ENCODE peak calls at places on chromosomes 1 and 21, in eight cellular contexts. V is upper lobe of left lung, A is spleen, M is keratinocyte, Y is upper lobe of right lung, Z is breast epithelium, W is esophagus muscularis mucosa, E is SK-N-SH. N is an unnamed sample.

GRCh38 chr1:218347713-218348627 is 2.8 kb downstream of the TGFB2 start:
- DNase-seq in V (no peak), A (no peak), M (no peak), Y (no peak), Z (peak; percentile 41), W (no peak), E (no peak), N (no peak)

GRCh38 chr1:59672851-59673574 is 141.7 kb upstream of the HOOK1 start:
- DNase-seq in V (no peak), A (no peak), M (peak; percentile 91), Y (peak; percentile 71), Z (peak; percentile 35), W (peak; percentile 42), E (no peak), N (no peak)

GRCh38 chr1:206738370-206739366 is 31.9 kb upstream of the IL19 start:
- DNase-seq in V (no peak), A (no peak), M (no peak), Y (no peak), Z (no peak), W (no peak), E (no peak), N (no peak)

GRCh38 chr1:34057751-34058150 is 107.3 kb downstream of the CSMD2 start:
- DNase-seq in V (no peak), A (no peak), M (no peak), Y (no peak), Z (no peak), W (no peak), E (peak; percentile 70), N (no peak)

GRCh38 chr1:1349256-1350012 is at the start of gene DVL1:
- DNase-seq in V (peak; percentile 95), A (peak; percentile 95), M (no peak), Y (peak; percentile 86), Z (peak; percentile 51), W (no peak), E (peak; percentile 98), N (peak; percentile 77)

GRCh38 chr21:28256420-28256831 is 736.3 kb downstream of the LTN1 start:
- DNase-seq in V (no peak), A (no peak), M (no peak), Y (no peak), Z (no peak), W (no peak), E (peak; percentile 26), N (no peak)

GRCh38 chr1:76075188-76075489 is 593 bp downstream of the ST6GALNAC3 start:
- DNase-seq in V (peak; percentile 63), A (peak; percentile 85), M (no peak), Y (no peak), Z (no peak), W (no peak), E (no peak), N (no peak)

GRCh38 chr1:30847358-30847972 is 61.1 kb downstream of the SDC3 start:
- DNase-seq in V (peak; percentile 89), A (peak; percentile 90), M (no peak), Y (peak; percentile 84), Z (peak; percentile 95), W (no peak), E (no peak), N (no peak)

GRCh38 chr1:35030338-35031102 is 1.2 kb downstream of the ZMYM6 start:
- DNase-seq in V (no peak), A (no peak), M (no peak), Y (no peak), Z (no peak), W (no peak), E (no peak), N (no peak)

GRCh38 chr1:110948038-110948810 is 15.5 kb downstream of the LRIF1 start:
- DNase-seq in V (no peak), A (no peak), M (no peak), Y (no peak), Z (no peak), W (no peak), E (no peak), N (no peak)

GRCh38 chr1:16101618-16102017 is 28.2 kb upstream of the FAM131C start:
- DNase-seq in V (no peak), A (no peak), M (no peak), Y (no peak), Z (no peak), W (no peak), E (no peak), N (no peak)

GRCh38 chr1:172054172-172054571 is 212.9 kb downstream of the DNM3 start:
- DNase-seq in V (no peak), A (no peak), M (no peak), Y (no peak), Z (no peak), W (no peak), E (peak; percentile 26), N (no peak)

GRCh38 chr1:183227963-183228649 is 42.0 kb downstream of the LAMC2 start:
- DNase-seq in V (no peak), A (no peak), M (no peak), Y (no peak), Z (no peak), W (no peak), E (peak; percentile 66), N (peak; percentile 34)

GRCh38 chr1:164452549-164452948 is 106.4 kb upstream of the PBX1 start:
- DNase-seq in V (no peak), A (no peak), M (no peak), Y (no peak), Z (no peak), W (no peak), E (no peak), N (no peak)

GRCh38 chr1:86712088-86712860 is 7.9 kb downstream of the SH3GLB1 start:
- DNase-seq in V (no peak), A (no peak), M (no peak), Y (no peak), Z (no peak), W (no peak), E (no peak), N (no peak)

GRCh38 chr1:209937996-209938959 is at the start of gene SYT14:
- DNase-seq in V (peak; percentile 65), A (no peak), M (no peak), Y (no peak), Z (no peak), W (no peak), E (peak; percentile 94), N (no peak)

GRCh38 chr1:230858918-230859819 is 9.2 kb downstream of the C1orf198 start:
- DNase-seq in V (no peak), A (no peak), M (no peak), Y (no peak), Z (peak; percentile 40), W (no peak), E (no peak), N (no peak)

GRCh38 chr1:118970451-118970850 is 17.7 kb downstream of the TBX15 start:
- DNase-seq in V (no peak), A (no peak), M (no peak), Y (no peak), Z (no peak), W (no peak), E (no peak), N (no peak)

GRCh38 chr1:118973536-118974160 is 14.5 kb downstream of the TBX15 start:
- DNase-seq in V (no peak), A (no peak), M (no peak), Y (no peak), Z (no peak), W (no peak), E (no peak), N (no peak)

GRCh38 chr1:118977591-118977990 is 10.6 kb downstream of the TBX15 start:
- DNase-seq in V (no peak), A (no peak), M (no peak), Y (no peak), Z (no peak), W (no peak), E (no peak), N (no peak)

GRCh38 chr1:118974641-118975040 is 13.5 kb downstream of the TBX15 start:
- DNase-seq in V (no peak), A (no peak), M (no peak), Y (no peak), Z (no peak), W (no peak), E (no peak), N (no peak)

GRCh38 chr1:118973032-118973431 is 15.1 kb downstream of the TBX15 start:
- DNase-seq in V (no peak), A (no peak), M (no peak), Y (no peak), Z (no peak), W (no peak), E (no peak), N (no peak)
- H3K27me3 ChIP-seq in V (no peaks in the 10 kb centered on the region), A (no peaks in the 10 kb centered on the region), M (peaks cover 27% of the 10 kb centered on the region), Y (peaks cover 38% of the 10 kb centered on the region), Z (no peaks in the 10 kb centered on the region), W (no peaks in the 10 kb centered on the region), E (peaks cover 51% of the 10 kb centered on the region), N (no peaks in the 10 kb centered on the region)

GRCh38 chr1:11690132-11690668 is 1.3 kb upstream of the DRAXIN start:
- DNase-seq in V (no peak), A (no peak), M (no peak), Y (no peak), Z (no peak), W (no peak), E (no peak), N (no peak)
- H3K4me3 ChIP-seq in V (no peak overlapping the region), A (peak overlapping the region; percentile 66), M (no peak overlapping the region), Y (no peak overlapping the region), Z (peak overlapping the region; percentile 54), W (peak overlapping the region; percentile 41), E (no peak overlapping the region), N (no peak overlapping the region)

GRCh38 chr21:46037338-46038325 is 56.1 kb downstream of the COL6A1 start:
- DNase-seq in V (peak; percentile 80), A (no peak), M (no peak), Y (peak; percentile 65), Z (no peak), W (no peak), E (no peak), N (no peak)
- H3K27me3 ChIP-seq in V (no peaks in the 10 kb centered on the region), A (no peaks in the 10 kb centered on the region), M (no peaks in the 10 kb centered on the region), Y (no peaks in the 10 kb centered on the region), Z (no peaks in the 10 kb centered on the region), W (no peaks in the 10 kb centered on the region), E (no peaks in the 10 kb centered on the region), N (no peaks in the 10 kb centered on the region)

GRCh38 chr1:51516639-51517158 is 2.4 kb downstream of the EPS15 start:
- DNase-seq in V (no peak), A (no peak), M (no peak), Y (no peak), Z (no peak), W (no peak), E (no peak), N (no peak)

GRCh38 chr1:51515312-51515960 is 3.6 kb downstream of the EPS15 start:
- DNase-seq in V (no peak), A (no peak), M (no peak), Y (no peak), Z (no peak), W (no peak), E (no peak), N (no peak)

GRCh38 chr1:51515982-51516638 is 3.0 kb downstream of the EPS15 start:
- DNase-seq in V (no peak), A (no peak), M (no peak), Y (no peak), Z (no peak), W (no peak), E (no peak), N (no peak)

GRCh38 chr1:51512611-51513010 is 6.5 kb downstream of the EPS15 start:
- DNase-seq in V (no peak), A (no peak), M (no peak), Y (no peak), Z (no peak), W (no peak), E (no peak), N (no peak)

DNA sequence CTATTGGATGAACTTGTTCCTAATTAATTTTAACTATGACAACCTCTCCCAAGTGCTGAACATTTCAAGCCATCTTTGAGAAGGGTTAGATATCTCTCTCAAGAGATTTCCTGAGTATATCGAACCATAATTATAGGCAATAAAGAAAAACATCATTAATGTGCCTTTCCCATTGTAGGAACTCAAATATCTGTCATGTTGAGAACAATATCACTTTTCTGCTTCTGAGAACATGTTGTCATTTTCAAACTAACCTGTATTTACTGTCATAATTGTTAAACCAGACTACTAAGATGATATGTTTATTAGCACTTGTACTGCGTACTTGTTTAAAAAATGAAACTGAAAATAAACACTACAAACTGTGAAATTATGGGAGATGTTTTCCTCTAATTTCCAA is 4.3 kb downstream of the EPS15 start:
- DNase-seq in V (no peak), A (no peak), M (no peak), Y (no peak), Z (no peak), W (no peak), E (no peak), N (no peak)
- H3K4me3 ChIP-seq in V (peak overlapping the region; percentile 13), A (peak overlapping the region; percentile 92), M (no peak overlapping the region), Y (peak overlapping the region; percentile 39), Z (peak overlapping the region; percentile 16), W (peak overlapping the region; percentile 17), E (no peak overlapping the region), N (peak overlapping the region; percentile 36)

N was measured in naive thymus-derived CD4-positive, alpha-beta T cell.